ENCODE peak calls at places on chromosomes 16 and 17, in six cellular contexts. One of them, this sample, is unnamed.

GRCh38 chr16:53022374-53022773 is 30.3 kb downstream of the CHD9NB start:
- DNase-seq in T-helper 1 cell: no peak
- DNase-seq in stimulated activated naive CD8-positive, alpha-beta T cell treated with anti-CD3 and anti-CD28 coated beads, Interleukin-15, amount 100 ng/mL, for 72 hours: no peak
- DNase-seq in stimulated activated naive B cell treated with anti-CD40 and anti-IgM and Interleukin-4, amounts not matched to agents 10 μg/mL and 1 μg/mL and 100 μg/mL, for 72 hours: no peak
- DNase-seq in type B pancreatic cell: no peak
- DNase-seq in GM19239: no peak
- DNase-seq in this sample: no peak

GRCh38 chr16:82954224-82954929 is 327.6 kb downstream of the CDH13 start:
- DNase-seq in T-helper 1 cell: no peak
- DNase-seq in stimulated activated naive CD8-positive, alpha-beta T cell treated with anti-CD3 and anti-CD28 coated beads, Interleukin-15, amount 100 ng/mL, for 72 hours: no peak
- DNase-seq in stimulated activated naive B cell treated with anti-CD40 and anti-IgM and Interleukin-4, amounts not matched to agents 10 μg/mL and 1 μg/mL and 100 μg/mL, for 72 hours: no peak
- DNase-seq in type B pancreatic cell: no peak
- DNase-seq in GM19239: no peak
- DNase-seq in this sample: no peak

GRCh38 chr17:35171834-35172233 is 22.4 kb downstream of the SLC35G3 start:
- DNase-seq in T-helper 1 cell: no peak
- DNase-seq in stimulated activated naive CD8-positive, alpha-beta T cell treated with anti-CD3 and anti-CD28 coated beads, Interleukin-15, amount 100 ng/mL, for 72 hours: no peak
- DNase-seq in stimulated activated naive B cell treated with anti-CD40 and anti-IgM and Interleukin-4, amounts not matched to agents 10 μg/mL and 1 μg/mL and 100 μg/mL, for 72 hours: no peak
- DNase-seq in type B pancreatic cell: no peak
- DNase-seq in GM19239: no peak
- DNase-seq in this sample: no peak

GRCh38 chr16:50047864-50048263 is 17.9 kb upstream of the HEATR3 start:
- DNase-seq in T-helper 1 cell: no peak
- DNase-seq in stimulated activated naive CD8-positive, alpha-beta T cell treated with anti-CD3 and anti-CD28 coated beads, Interleukin-15, amount 100 ng/mL, for 72 hours: no peak
- DNase-seq in stimulated activated naive B cell treated with anti-CD40 and anti-IgM and Interleukin-4, amounts not matched to agents 10 μg/mL and 1 μg/mL and 100 μg/mL, for 72 hours: no peak
- DNase-seq in type B pancreatic cell: no peak
- DNase-seq in GM19239: no peak
- DNase-seq in this sample: no peak

GRCh38 chr16:13973321-13974023 is 53.5 kb downstream of the ERCC4 start:
- DNase-seq in T-helper 1 cell: no peak
- DNase-seq in stimulated activated naive CD8-positive, alpha-beta T cell treated with anti-CD3 and anti-CD28 coated beads, Interleukin-15, amount 100 ng/mL, for 72 hours: no peak
- DNase-seq in stimulated activated naive B cell treated with anti-CD40 and anti-IgM and Interleukin-4, amounts not matched to agents 10 μg/mL and 1 μg/mL and 100 μg/mL, for 72 hours: no peak
- DNase-seq in type B pancreatic cell: no peak
- DNase-seq in GM19239: no peak
- DNase-seq in this sample: no peak

GRCh38 chr17:74833501-74834361 is 26.0 kb downstream of the GRIN2C start:
- DNase-seq in T-helper 1 cell: no peak
- DNase-seq in stimulated activated naive CD8-positive, alpha-beta T cell treated with anti-CD3 and anti-CD28 coated beads, Interleukin-15, amount 100 ng/mL, for 72 hours: no peak
- DNase-seq in stimulated activated naive B cell treated with anti-CD40 and anti-IgM and Interleukin-4, amounts not matched to agents 10 μg/mL and 1 μg/mL and 100 μg/mL, for 72 hours: peak; percentile 63
- DNase-seq in type B pancreatic cell: no peak
- DNase-seq in GM19239: peak; percentile 76
- DNase-seq in this sample: peak; percentile 76

GRCh38 chr16:56355221-56355620 is 70.1 kb downstream of the AMFR start:
- DNase-seq in T-helper 1 cell: no peak
- DNase-seq in stimulated activated naive CD8-positive, alpha-beta T cell treated with anti-CD3 and anti-CD28 coated beads, Interleukin-15, amount 100 ng/mL, for 72 hours: no peak
- DNase-seq in stimulated activated naive B cell treated with anti-CD40 and anti-IgM and Interleukin-4, amounts not matched to agents 10 μg/mL and 1 μg/mL and 100 μg/mL, for 72 hours: no peak
- DNase-seq in type B pancreatic cell: peak; percentile 60
- DNase-seq in GM19239: no peak
- DNase-seq in this sample: no peak

GRCh38 chr16:87584271-87584670 is 18.0 kb upstream of the JPH3 start:
- DNase-seq in T-helper 1 cell: no peak
- DNase-seq in stimulated activated naive CD8-positive, alpha-beta T cell treated with anti-CD3 and anti-CD28 coated beads, Interleukin-15, amount 100 ng/mL, for 72 hours: no peak
- DNase-seq in stimulated activated naive B cell treated with anti-CD40 and anti-IgM and Interleukin-4, amounts not matched to agents 10 μg/mL and 1 μg/mL and 100 μg/mL, for 72 hours: no peak
- DNase-seq in type B pancreatic cell: no peak
- DNase-seq in GM19239: no peak
- DNase-seq in this sample: no peak

GRCh38 chr17:29620271-29620670 is 2.4 kb downstream of the CORO6 start:
- DNase-seq in T-helper 1 cell: no peak
- DNase-seq in stimulated activated naive CD8-positive, alpha-beta T cell treated with anti-CD3 and anti-CD28 coated beads, Interleukin-15, amount 100 ng/mL, for 72 hours: no peak
- DNase-seq in stimulated activated naive B cell treated with anti-CD40 and anti-IgM and Interleukin-4, amounts not matched to agents 10 μg/mL and 1 μg/mL and 100 μg/mL, for 72 hours: no peak
- DNase-seq in type B pancreatic cell: no peak
- DNase-seq in GM19239: no peak
- DNase-seq in this sample: no peak

GRCh38 chr17:40485851-40486512 is 15.4 kb downstream of the TNS4 start:
- DNase-seq in T-helper 1 cell: no peak
- DNase-seq in stimulated activated naive CD8-positive, alpha-beta T cell treated with anti-CD3 and anti-CD28 coated beads, Interleukin-15, amount 100 ng/mL, for 72 hours: no peak
- DNase-seq in stimulated activated naive B cell treated with anti-CD40 and anti-IgM and Interleukin-4, amounts not matched to agents 10 μg/mL and 1 μg/mL and 100 μg/mL, for 72 hours: no peak
- DNase-seq in type B pancreatic cell: no peak
- DNase-seq in GM19239: no peak
- DNase-seq in this sample: no peak